ENCODE peak calls at places on chromosomes 12 and 14, in four cellular contexts. K, P, O and S are unnamed samples.

GRCh38 chr12:108532061-108532848 is 17.2 kb downstream of the FICD start:
- DNase-seq in O (no peak), P (no peak), K (no peak), S (no peak)

GRCh38 chr14:51396222-51396815 is 156.3 kb downstream of the TMX1 start:
- DNase-seq in K (no peak), O (no peak), P (no peak), S (no peak)

GRCh38 chr12:47377414-47378221 is 297.9 kb upstream of the AMIGO2 start:
- DNase-seq in K (no peak), P (no peak), O (peak), S (no peak)

GRCh38 chr12:15049456-15050153 is 76.8 kb downstream of the PDE6H start:
- DNase-seq in K (no peak), O (no peak), P (no peak), S (no peak)

GRCh38 chr14:71416392-71416791 is 509.1 kb downstream of the PCNX1 start:
- DNase-seq in O (no peak), K (no peak), P (no peak), S (no peak)

GRCh38 chr12:62512901-62513300 is 46.3 kb downstream of the MON2 start:
- DNase-seq in K (no peak), P (no peak), O (no peak), S (no peak)

GRCh38 chr14:65926935-65927700 is 514.6 kb downstream of the FUT8 start:
- DNase-seq in K (no peak), O (no peak), P (no peak), S (peak)

GRCh38 chr12:61272441-61272840 is 987.8 kb upstream of the USP15 start:
- DNase-seq in K (no peak), P (no peak), O (no peak), S (no peak)

GRCh38 chr12:56188786-56189335 is 422 bp downstream of the SMARCC2 start:
- DNase-seq in K (no peak), P (peak), O (peak), S (no peak)

GRCh38 chr12:64976131-64976530 is 145.0 kb downstream of the WIF1 start:
- DNase-seq in P (no peak), K (peak), O (no peak), S (no peak)

GRCh38 chr12:85623726-85624125 is 212.5 kb downstream of the RASSF9 start:
- DNase-seq in O (no peak), P (no peak), K (no peak), S (no peak)

GRCh38 chr12:121465921-121466799 is 66.2 kb downstream of the RNF34 start:
- DNase-seq in O (no peak), P (no peak), K (no peak), S (peak)

GRCh38 chr14:68961781-68962584 is 17.1 kb downstream of the ACTN1 start:
- DNase-seq in P (no peak), K (no peak), O (peak), S (no peak)

GRCh38 chr12:99544457-99544856 is 103.1 kb upstream of the GARIN6 start:
- DNase-seq in O (no peak), K (no peak), P (no peak), S (no peak)

GRCh38 chr12:6778212-6778570 is 5.9 kb downstream of the LAG3 start:
- DNase-seq in O (no peak), K (no peak), P (no peak), S (no peak)

GRCh38 chr14:21040370-21040925 is 1.7 kb upstream of the RNASE7 start:
- DNase-seq in K (no peak), O (no peak), P (no peak), S (no peak)

GRCh38 chr12:22656835-22657234 is 31.9 kb downstream of the ETNK1 start:
- DNase-seq in K (no peak), P (no peak), O (no peak), S (no peak)

GRCh38 chr12:57072661-57073060 is 5.9 kb downstream of the NEMP1 start:
- DNase-seq in O (no peak), K (no peak), P (no peak), S (no peak)

GRCh38 chr12:52230364-52231281 is 2.4 kb upstream of the KRT7 start:
- DNase-seq in K (no peak), O (no peak), P (no peak), S (no peak)

DNA sequence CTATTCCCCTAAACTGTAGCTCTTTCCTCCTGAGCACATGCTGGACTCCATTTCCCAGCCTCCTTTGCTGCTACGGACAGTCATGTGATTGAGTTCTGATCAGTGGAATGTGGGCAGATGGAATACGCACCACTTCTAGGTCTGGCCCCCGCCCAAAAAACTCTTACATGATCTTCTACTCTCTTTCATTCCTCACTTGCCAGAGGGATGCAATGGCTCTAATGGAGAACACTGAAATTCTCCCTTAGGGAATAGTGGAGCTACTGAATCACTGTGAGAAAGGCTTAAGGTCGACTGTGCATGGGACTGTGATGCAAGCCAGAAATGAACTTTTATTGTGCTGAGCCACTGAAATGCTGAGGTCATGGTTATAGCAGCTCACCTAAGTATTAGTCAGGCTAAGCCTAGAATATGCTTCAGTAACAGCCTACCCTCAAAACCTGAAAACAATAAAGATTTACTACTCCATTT is 13.0 kb upstream of the TMED2 start:
- DNase-seq in O (peak), P (no peak), K (no peak), S (no peak)
- TF ChIP-seq SPI1 in O (no peak), P (no peak), K (no peak), S (no peak)

DNA sequence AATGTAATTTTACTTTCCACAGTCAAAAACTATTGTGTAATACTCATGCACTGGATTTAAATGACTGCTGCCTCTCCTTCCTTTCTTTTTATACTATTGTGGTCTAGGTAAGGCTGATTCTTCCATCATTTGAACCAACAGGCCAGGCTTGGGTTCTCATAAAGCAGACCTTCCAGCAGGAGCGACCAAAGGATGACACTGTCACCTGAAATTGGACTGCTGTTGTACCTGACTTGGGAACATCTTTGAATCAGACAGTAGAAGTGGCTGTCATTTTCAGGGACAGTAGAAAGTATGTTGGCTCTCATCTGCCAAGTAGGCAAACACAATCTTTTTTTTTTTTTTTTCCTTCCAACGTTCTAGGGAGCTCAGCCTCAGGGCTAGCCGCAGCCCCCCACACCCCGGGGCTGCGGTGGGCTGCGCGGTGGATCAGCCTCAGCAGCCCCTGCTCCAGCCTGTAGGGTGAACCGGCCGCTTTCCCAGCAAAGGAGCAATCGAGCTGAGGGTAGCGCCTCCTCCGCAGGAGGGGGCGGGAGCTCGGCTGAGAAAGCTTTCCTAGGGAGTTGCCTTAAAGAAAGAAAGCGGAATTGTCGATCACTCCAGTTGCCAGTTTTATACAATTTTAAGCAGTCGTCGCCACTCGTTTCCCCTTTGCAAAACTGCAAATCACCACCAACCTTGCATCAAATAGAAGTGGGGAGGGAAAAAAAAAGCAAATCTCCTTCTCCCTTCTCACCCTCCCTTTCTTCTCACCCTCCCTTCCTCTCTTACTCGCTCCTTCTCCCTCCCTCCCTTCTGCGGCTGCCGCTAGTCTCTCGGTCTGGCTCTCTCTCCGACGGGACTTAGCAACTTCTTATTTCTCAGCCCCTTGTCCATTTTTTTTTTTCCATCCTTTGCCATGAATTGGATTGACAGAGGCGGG is at the start of gene PDE3A:
- DNase-seq in P (no peak), O (no peak), K (no peak), S (peak)
- TF ChIP-seq SPI1 in P (no peak), O (no peak), K (no peak), S (no peak)

GRCh38 chr12:80313184-80313583 is 130.9 kb upstream of the PTPRQ start:
- DNase-seq in K (no peak), P (no peak), O (no peak), S (no peak)
- TF ChIP-seq SPI1 in K (no peak), P (no peak), O (no peak), S (no peak)

GRCh38 chr14:75793806-75794205 is 132.8 kb downstream of the TTLL5 start:
- DNase-seq in P (no peak), K (no peak), O (no peak), S (no peak)
- TF ChIP-seq SPI1 in P (no peak), K (no peak), O (no peak), S (no peak)